ENCODE peak calls at places on chromosomes 2 and 18, in seven cellular contexts. A, E, P, F, D, J and Y are unnamed samples.

GRCh38 chr2:6356127-6356761 is 509.5 kb downstream of the CMPK2 start:
- DNase-seq in A (no peak), P (no peak), E (no peak), D (no peak), J (no peak), F (no peak), Y (no peak)

GRCh38 chr2:217103752-217104540 is 244.1 kb upstream of the TNP1 start:
- DNase-seq in J (peak), A (no peak), F (no peak), P (no peak), D (no peak), E (no peak), Y (no peak)

GRCh38 chr2:71933467-71934319 is 214.0 kb downstream of the CYP26B1 start:
- DNase-seq in J (no peak), F (peak), E (no peak), P (peak), D (no peak), A (no peak), Y (peak)

GRCh38 chr2:210630904-210631560 is 74.6 kb downstream of the CPS1 start:
- DNase-seq in E (no peak), D (no peak), P (no peak), J (no peak), A (no peak), F (no peak), Y (peak)

GRCh38 chr2:38866773-38867443 is 8.8 kb downstream of the DHX57 start:
- DNase-seq in F (no peak), E (no peak), D (no peak), J (peak), A (no peak), P (no peak), Y (peak)

GRCh38 chr2:165899311-165899710 is 54.3 kb downstream of the TTC21B start:
- DNase-seq in J (no peak), D (no peak), P (no peak), E (no peak), A (no peak), F (no peak), Y (no peak)

GRCh38 chr2:28674062-28674712 is 77.4 kb upstream of the PPP1CB start:
- DNase-seq in E (no peak), P (no peak), F (no peak), D (no peak), A (no peak), J (no peak), Y (no peak)

GRCh38 chr2:214575030-214575949 is 164.4 kb downstream of the VWC2L start:
- DNase-seq in F (no peak), D (no peak), P (no peak), J (no peak), A (no peak), E (no peak), Y (no peak)

GRCh38 chr2:214201892-214202291 is 209.0 kb upstream of the VWC2L start:
- DNase-seq in A (no peak), E (no peak), J (no peak), P (no peak), F (no peak), D (no peak), Y (no peak)

GRCh38 chr2:182618672-182619079 is 97.4 kb upstream of the DNAJC10 start:
- DNase-seq in J (no peak), P (no peak), E (no peak), A (no peak), D (no peak), F (no peak), Y (no peak)

GRCh38 chr2:54239427-54239826 is 16.6 kb downstream of the TSPYL6 start:
- DNase-seq in J (no peak), A (no peak), P (no peak), F (no peak), D (no peak), E (no peak), Y (peak)

GRCh38 chr2:126244937-126245336 is 411.0 kb upstream of the GYPC start:
- DNase-seq in A (peak), F (peak), J (no peak), D (no peak), E (peak), P (no peak), Y (peak)

GRCh38 chr2:85768713-85769112 is 14.9 kb downstream of the ATOH8 start:
- DNase-seq in F (no peak), E (peak), D (no peak), A (no peak), J (no peak), P (no peak), Y (peak)

GRCh38 chr2:75503048-75503607 is 57.6 kb downstream of the EVA1A start:
- DNase-seq in F (no peak), E (no peak), A (no peak), J (peak), P (no peak), D (no peak), Y (peak)

GRCh38 chr2:70258532-70258875 is 567 bp downstream of the PCYOX1 start:
- DNase-seq in E (peak), F (no peak), P (no peak), A (no peak), J (peak), D (no peak), Y (no peak)

GRCh38 chr2:223641062-223641461 is 38.9 kb upstream of the SCG2 start:
- DNase-seq in F (no peak), D (peak), P (no peak), J (peak), A (no peak), E (no peak), Y (no peak)

GRCh38 chr2:165698621-165698946 is 95.5 kb downstream of the GALNT3 start:
- DNase-seq in E (no peak), F (peak), A (no peak), P (no peak), J (peak), D (no peak), Y (peak)

GRCh38 chr2:111226797-111227700 is 106.3 kb downstream of the BCL2L11 start:
- DNase-seq in D (no peak), F (no peak), J (no peak), E (no peak), P (no peak), A (no peak), Y (peak)

GRCh38 chr2:100571668-100572067 is 8.9 kb downstream of the PDCL3 start:
- DNase-seq in P (no peak), F (no peak), A (no peak), D (no peak), J (no peak), E (no peak), Y (no peak)

GRCh38 chr2:11681722-11682589 is 12.0 kb upstream of the NTSR2 start:
- DNase-seq in J (peak), E (no peak), F (peak), P (peak), D (no peak), A (no peak), Y (peak)

GRCh38 chr2:128439231-128440086 is 120.8 kb upstream of the HS6ST1 start:
- DNase-seq in P (peak), F (peak), D (peak), E (no peak), A (no peak), J (no peak), Y (no peak)

GRCh38 chr2:145088733-145089132 is 568.8 kb upstream of the ZEB2 start:
- DNase-seq in D (no peak), A (no peak), J (no peak), P (no peak), E (no peak), F (no peak), Y (no peak)

GRCh38 chr2:64582774-64583340 is 58.7 kb downstream of the AFTPH start:
- DNase-seq in F (no peak), D (no peak), P (no peak), J (no peak), A (no peak), E (no peak), Y (no peak)

GRCh38 chr2:48844418-48845155 is 89.1 kb upstream of the LHCGR start:
- DNase-seq in F (no peak), A (no peak), E (no peak), D (no peak), J (peak), P (no peak), Y (peak)

GRCh38 chr18:13136689-13137040 is 81.9 kb upstream of the LDLRAD4 start:
- DNase-seq in J (no peak), P (peak), A (no peak), F (peak), E (peak), D (no peak), Y (no peak)

GRCh38 chr2:152094014-152094413 is 4.8 kb downstream of the CACNB4 start:
- DNase-seq in D (no peak), P (no peak), J (no peak), F (no peak), A (no peak), E (no peak), Y (no peak)

GRCh38 chr2:221571108-221571390 is 1.1 kb downstream of the EPHA4 start:
- DNase-seq in E (no peak), D (no peak), P (peak), J (no peak), A (peak), F (peak), Y (no peak)

GRCh38 chr2:66981074-66981473 is 416.1 kb upstream of the ETAA1 start:
- DNase-seq in P (no peak), E (no peak), A (no peak), J (no peak), F (no peak), D (no peak), Y (no peak)

GRCh38 chr18:7945882-7946281 is 378.8 kb downstream of the PTPRM start:
- DNase-seq in J (peak), A (no peak), D (no peak), F (no peak), P (no peak), E (no peak), Y (peak)

GRCh38 chr2:183456177-183456576 is 331.9 kb downstream of the NUP35 start:
- DNase-seq in D (no peak), A (no peak), J (no peak), F (no peak), P (no peak), E (no peak), Y (no peak)

GRCh38 chr2:195535911-195536522 is 121.0 kb upstream of the SLC39A10 start:
- DNase-seq in F (no peak), D (no peak), E (no peak), A (peak), J (no peak), P (peak), Y (no peak)

GRCh38 chr2:170006592-170007327 is 171.2 kb upstream of the MYO3B start:
- DNase-seq in F (no peak), E (no peak), D (no peak), P (no peak), A (no peak), J (no peak), Y (peak)

GRCh38 chr2:12619975-12620374 is 96.8 kb upstream of the TRIB2 start:
- DNase-seq in A (no peak), J (peak), E (peak), F (no peak), D (no peak), P (no peak), Y (peak)

GRCh38 chr2:30394096-30394495 is 53.0 kb upstream of the LCLAT1 start:
- DNase-seq in E (no peak), P (no peak), A (no peak), D (no peak), F (no peak), J (no peak), Y (no peak)

GRCh38 chr2:212968284-212969081 is 182.9 kb downstream of the IKZF2 start:
- DNase-seq in J (peak), P (no peak), F (no peak), E (no peak), A (no peak), D (no peak), Y (peak)

GRCh38 chr2:150767924-150768801 is 280.7 kb upstream of the RND3 start:
- DNase-seq in E (no peak), P (no peak), J (no peak), F (no peak), D (no peak), A (no peak), Y (no peak)

DNA sequence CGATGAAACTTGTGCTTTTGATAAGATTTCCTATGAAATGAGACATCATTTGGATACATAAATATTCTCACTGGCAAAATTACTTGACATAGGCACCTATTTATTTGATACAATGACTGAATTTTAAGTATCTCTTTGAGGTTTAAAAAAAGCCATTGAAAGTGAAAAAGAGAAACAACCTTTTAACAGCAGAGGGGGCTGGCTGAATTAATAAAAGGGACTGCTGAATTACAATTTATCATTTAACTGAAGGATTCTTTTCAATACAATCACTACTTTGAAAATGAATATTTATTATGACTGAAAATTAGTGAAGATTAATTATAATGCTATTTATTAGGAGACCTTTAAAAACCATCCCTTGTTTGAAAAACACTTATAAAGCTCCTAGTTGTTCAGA is 335.3 kb downstream of the DLGAP1 start:
- DNase-seq in J (no peak), D (no peak), F (no peak), A (no peak), E (no peak), P (no peak), Y (no peak)
- TF ChIP-seq CTCF in J (no peak), D (no peak), F (peak), A (no peak), E (no peak), P (no peak), Y (no peak)

DNA sequence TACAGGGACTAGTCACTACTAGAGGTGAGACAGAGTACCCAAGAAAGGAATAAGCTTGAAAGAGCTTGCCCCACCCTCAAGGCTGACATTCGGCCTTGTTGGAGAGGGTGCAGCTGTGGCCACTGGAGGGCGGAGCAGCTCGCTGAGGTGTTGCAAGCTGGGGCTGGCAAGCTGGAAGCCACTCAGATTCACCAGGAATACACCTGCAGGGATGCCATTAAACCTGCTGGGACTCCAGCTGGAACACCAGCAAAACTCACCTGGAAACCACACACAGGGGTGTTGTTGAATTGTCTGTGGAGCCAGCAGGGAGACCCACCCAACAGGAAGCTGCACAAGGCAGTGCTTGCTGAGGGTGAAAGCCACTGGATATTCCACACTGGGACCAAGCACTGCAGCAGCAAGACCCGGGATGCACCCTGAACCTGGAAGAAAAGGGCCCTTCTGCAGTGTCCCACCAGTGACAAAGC is 26.1 kb downstream of the KCTD18 start:
- DNase-seq in E (no peak), F (peak), P (no peak), A (peak), J (peak), D (no peak), Y (peak)
- TF ChIP-seq CTCF in E (peak), F (peak), P (no peak), A (peak), J (peak), D (peak), Y (peak)

GRCh38 chr2:24382363-24383021 is 22.2 kb upstream of the ITSN2 start:
- DNase-seq in P (peak), D (no peak), F (peak), E (peak), A (peak), J (peak), Y (peak)
- TF ChIP-seq CTCF in P (peak), D (peak), F (peak), E (peak), A (peak), J (peak), Y (peak)

DNA sequence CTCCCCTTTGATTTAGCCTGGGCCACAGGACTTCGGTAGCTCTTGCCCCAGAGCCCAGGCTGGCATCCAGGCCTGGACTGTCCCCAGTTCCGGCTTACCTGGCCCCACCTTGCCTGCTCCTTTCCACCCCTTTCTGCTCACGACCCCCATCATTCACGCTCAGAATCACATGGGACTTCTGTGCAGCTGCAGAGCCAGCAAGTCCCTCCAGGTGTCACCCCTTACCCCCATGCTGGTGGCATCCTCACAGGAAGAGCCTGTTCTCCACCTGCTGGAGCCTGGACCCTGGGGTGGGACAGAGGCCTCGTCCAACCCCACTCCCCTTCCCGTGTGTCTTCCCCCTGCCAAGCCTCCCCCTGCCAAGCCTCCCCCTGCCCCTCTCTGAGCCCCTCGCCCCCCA is 7.9 kb upstream of the KCNIP3 start:
- DNase-seq in P (no peak), A (no peak), J (no peak), D (no peak), E (no peak), F (peak), Y (no peak)
- TF ChIP-seq CTCF in P (no peak), A (no peak), J (no peak), D (no peak), E (no peak), F (peak), Y (no peak)

DNA sequence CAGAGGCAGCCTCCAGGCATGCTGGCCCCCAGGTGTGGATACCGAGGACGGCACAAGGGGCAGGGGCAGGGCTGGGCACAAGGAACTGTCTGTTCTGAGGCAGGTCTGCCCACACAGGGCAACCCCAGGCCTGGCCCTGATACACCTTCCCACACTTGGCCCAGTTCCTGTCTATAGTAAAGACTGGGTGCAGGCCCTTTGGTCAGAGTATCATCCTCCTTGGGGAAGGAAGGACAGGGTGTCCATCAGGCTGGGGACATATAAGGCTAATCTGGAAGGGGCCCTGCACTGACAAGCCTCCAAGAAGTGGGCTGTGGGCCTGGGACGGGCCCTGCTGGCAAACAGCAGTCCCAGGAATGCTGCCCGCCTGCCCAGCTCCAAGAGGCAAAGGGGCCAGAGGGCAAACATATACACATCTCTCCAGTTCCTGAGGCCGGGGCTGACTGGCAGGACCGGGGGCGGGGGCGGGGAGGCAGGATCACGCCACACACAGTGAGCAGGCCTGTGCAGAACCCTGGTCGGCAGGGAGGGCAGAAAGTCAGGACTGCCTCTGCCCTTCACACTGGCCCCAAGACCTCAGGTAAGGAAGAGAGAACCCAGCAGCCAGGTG is 18.9 kb downstream of the SDC1 start:
- DNase-seq in J (no peak), P (no peak), D (no peak), E (no peak), A (peak), F (no peak), Y (peak)
- TF ChIP-seq CTCF in J (no peak), P (no peak), D (no peak), E (no peak), A (no peak), F (no peak), Y (peak)

GRCh38 chr2:142973160-142973821 is 95.8 kb downstream of the KYNU start:
- DNase-seq in F (no peak), P (no peak), A (no peak), J (no peak), E (no peak), D (no peak), Y (no peak)

GRCh38 chr2:142980246-142981068 is 103.0 kb downstream of the KYNU start:
- DNase-seq in F (no peak), A (no peak), J (no peak), D (no peak), E (no peak), P (no peak), Y (peak)

GRCh38 chr2:142974288-142975024 is 97.0 kb downstream of the KYNU start:
- DNase-seq in F (peak), D (no peak), A (no peak), J (no peak), E (no peak), P (no peak), Y (peak)

GRCh38 chr2:142973822-142974207 is 96.4 kb downstream of the KYNU start:
- DNase-seq in J (no peak), D (no peak), F (no peak), A (no peak), E (no peak), P (no peak), Y (no peak)

GRCh38 chr2:142975239-142975638 is 97.8 kb downstream of the KYNU start:
- DNase-seq in P (no peak), E (no peak), F (no peak), D (no peak), A (no peak), J (no peak), Y (no peak)
- TF ChIP-seq CTCF in P (no peak), E (no peak), F (no peak), D (no peak), A (no peak), J (no peak), Y (no peak)

GRCh38 chr18:35418610-35419009 is 41.5 kb upstream of the ZNF396 start:
- DNase-seq in A (no peak), D (no peak), J (no peak), E (no peak), F (no peak), P (no peak), Y (no peak)
- TF ChIP-seq CTCF in A (no peak), D (no peak), J (no peak), E (no peak), F (no peak), P (no peak), Y (no peak)

DNA sequence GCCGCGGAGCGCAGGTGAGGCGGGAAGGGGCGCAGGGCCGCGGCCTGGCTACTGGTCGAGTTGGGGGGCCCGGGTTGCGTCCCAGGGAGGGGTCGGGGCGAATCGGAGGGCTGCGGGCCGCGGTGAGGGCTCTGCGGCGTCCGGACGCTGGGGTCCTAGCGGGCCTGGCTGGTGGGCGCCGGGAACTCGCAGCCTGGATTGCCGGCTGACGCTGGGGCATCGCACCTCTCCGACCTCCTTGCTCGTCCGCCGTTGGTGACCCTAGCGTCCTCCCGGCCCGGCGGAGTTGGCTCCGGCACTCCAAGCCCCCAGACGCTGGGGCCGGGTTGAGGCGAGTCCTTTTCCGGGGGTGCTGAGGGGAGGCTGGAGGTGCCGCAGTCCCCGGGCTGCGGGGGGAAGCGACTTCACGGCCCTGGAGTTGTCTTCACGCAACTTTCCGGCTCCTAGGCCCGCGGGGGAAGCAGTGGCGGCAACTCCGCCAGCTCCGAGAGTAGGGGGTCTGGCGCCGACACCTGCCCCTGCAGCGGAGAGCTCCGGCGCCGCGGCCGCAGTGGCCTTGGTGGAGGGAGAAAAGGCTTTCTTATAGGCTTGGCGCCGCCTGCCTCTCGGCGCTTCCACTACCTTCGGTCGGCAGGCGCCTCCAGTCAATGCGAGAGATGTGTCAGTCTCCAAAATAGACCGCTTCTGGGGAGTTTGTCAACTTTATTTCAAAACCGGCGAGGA is 70.3 kb downstream of the HAUS1 start:
- DNase-seq in E (peak), F (peak), A (peak), D (peak), J (peak), P (peak), Y (peak)
- TF ChIP-seq CTCF in E (no peak), F (peak), A (no peak), D (no peak), J (no peak), P (no peak), Y (no peak)